ENCODE peak calls at places on chromosomes 2 and 18, in six cellular contexts. C is GM12892, M is SK-N-SH, W is K562, S is HepG2, Y is GM12878. E is an unnamed sample.

GRCh38 chr2:25567406-25567805 is 106.0 kb downstream of the DTNB start:
- DNase-seq in C (no peak), M (peak), W (peak), S (peak), Y (peak), E (no peak)

GRCh38 chr18:54358495-54358793 is 738 bp downstream of the C18orf54 start:
- DNase-seq in C (peak), M (no peak), W (no peak), S (no peak), Y (no peak), E (no peak)

GRCh38 chr2:32772623-32773221 is 144.9 kb downstream of the TTC27 start:
- DNase-seq in C (no peak), M (peak), W (peak), S (peak), Y (no peak), E (peak)

GRCh38 chr18:36050479-36050878 is 16.9 kb downstream of the RPRD1A start:
- DNase-seq in C (no peak), M (no peak), W (no peak), S (no peak), Y (no peak), E (no peak)

GRCh38 chr2:168145598-168145997 is 101.8 kb downstream of the STK39 start:
- DNase-seq in C (no peak), M (no peak), W (no peak), S (no peak), Y (no peak), E (no peak)

GRCh38 chr18:9906407-9906955 is 7.3 kb upstream of the VAPA start:
- DNase-seq in C (no peak), M (no peak), W (no peak), S (no peak), Y (no peak), E (no peak)

GRCh38 chr2:143225931-143226330 is 96.7 kb downstream of the ARHGAP15 start:
- DNase-seq in C (no peak), M (no peak), W (no peak), S (no peak), Y (no peak), E (no peak)

GRCh38 chr2:222673883-222674282 is 2.4 kb downstream of the MOGAT1 start:
- DNase-seq in C (no peak), M (no peak), W (no peak), S (no peak), Y (no peak), E (no peak)

GRCh38 chr2:197258580-197258979 is 52.0 kb downstream of the ANKRD44 start:
- DNase-seq in C (no peak), M (no peak), W (no peak), S (no peak), Y (peak), E (no peak)

GRCh38 chr2:206160807-206161179 is 1.1 kb downstream of the EEF1B2 start:
- DNase-seq in C (no peak), M (no peak), W (peak), S (peak), Y (no peak), E (no peak)

GRCh38 chr18:57921708-57922107 is 118.6 kb upstream of the ATP8B1 start:
- DNase-seq in C (no peak), M (no peak), W (peak), S (peak), Y (no peak), E (no peak)

GRCh38 chr2:178530625-178531142 is 50.4 kb downstream of the PLEKHA3 start:
- DNase-seq in C (peak), M (no peak), W (no peak), S (no peak), Y (peak), E (no peak)

GRCh38 chr2:230525682-230526081 is 109.7 kb downstream of the SP100 start:
- DNase-seq in C (no peak), M (no peak), W (no peak), S (peak), Y (no peak), E (no peak)

GRCh38 chr2:241739651-241740050 is 5.2 kb downstream of the D2HGDH start:
- DNase-seq in C (no peak), M (no peak), W (no peak), S (no peak), Y (no peak), E (no peak)

GRCh38 chr2:168138369-168138768 is 109.0 kb downstream of the STK39 start:
- DNase-seq in C (no peak), M (no peak), W (no peak), S (no peak), Y (no peak), E (no peak)

DNA sequence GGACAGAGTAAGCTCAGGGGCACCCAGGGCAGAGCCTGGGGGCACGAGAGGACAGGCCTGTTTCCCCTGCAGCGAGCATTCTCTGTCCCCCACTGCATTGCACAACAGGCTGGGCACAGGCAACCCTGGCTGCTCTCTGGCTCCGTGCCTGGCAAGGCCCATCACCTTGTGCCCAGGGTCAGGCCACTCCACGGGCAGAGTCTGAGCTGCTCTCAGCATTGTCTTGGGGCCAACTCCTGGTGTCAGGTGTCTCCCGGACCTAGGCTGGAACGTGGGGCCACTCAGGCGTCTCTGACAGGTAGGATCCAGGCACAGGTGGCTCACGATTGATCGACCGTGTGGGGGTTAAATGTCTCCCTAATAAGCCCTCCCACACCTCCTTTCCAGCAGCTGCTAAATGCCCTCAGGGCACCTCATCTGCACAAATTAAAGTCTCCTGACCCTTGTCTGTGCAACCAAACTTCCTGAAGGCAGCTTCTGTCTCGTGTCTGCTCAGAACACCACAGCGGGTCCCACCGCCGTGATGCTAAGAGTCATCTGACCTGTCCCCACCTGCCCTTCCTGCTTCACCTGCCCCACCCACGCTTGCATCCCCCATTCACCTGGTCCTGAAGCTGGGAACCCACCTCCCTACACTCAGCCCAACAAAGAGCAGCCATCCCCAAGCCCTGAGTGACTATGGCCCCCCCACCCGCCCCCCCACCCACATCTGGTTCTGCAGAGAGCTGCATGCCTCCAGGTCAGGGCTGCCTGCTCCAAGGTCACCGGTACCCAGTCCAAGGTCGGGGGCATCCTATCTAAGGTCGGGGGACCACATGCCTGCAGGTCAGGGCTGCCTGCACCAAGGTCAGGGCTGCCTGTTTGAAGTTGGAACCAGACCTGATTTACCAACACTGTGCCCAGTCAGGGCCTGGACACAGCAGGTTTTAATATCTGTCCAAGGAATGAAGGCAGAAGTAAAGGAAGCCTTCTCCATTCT is 66.4 kb upstream of the GPC1 start:
- DNase-seq in C (no peak), M (peak), W (no peak), S (no peak), Y (no peak), E (no peak)
- TF ChIP-seq TAF1 in C (no peak), M (no peak), W (no peak), S (no peak), Y (no peak), E (no peak)

GRCh38 chr2:238942941-238943715 is 95.2 kb downstream of the TWIST2 start:
- DNase-seq in C (no peak), M (no peak), W (no peak), S (no peak), Y (no peak), E (no peak)

GRCh38 chr2:238942080-238942761 is 94.3 kb downstream of the TWIST2 start:
- DNase-seq in C (no peak), M (no peak), W (no peak), S (no peak), Y (no peak), E (no peak)

GRCh38 chr2:238939521-238940403 is 91.9 kb downstream of the TWIST2 start:
- DNase-seq in C (no peak), M (no peak), W (no peak), S (no peak), Y (no peak), E (no peak)

GRCh38 chr2:238940806-238941205 is 92.9 kb downstream of the TWIST2 start:
- DNase-seq in C (no peak), M (no peak), W (no peak), S (no peak), Y (no peak), E (no peak)

GRCh38 chr2:238941262-238941792 is 93.4 kb downstream of the TWIST2 start:
- DNase-seq in C (no peak), M (no peak), W (no peak), S (no peak), Y (no peak), E (no peak)
- TF ChIP-seq TAF1 in C (no peak), M (no peak), W (no peak), S (no peak), Y (no peak), E (no peak)

GRCh38 chr2:28720345-28720744 is 31.3 kb upstream of the PPP1CB start:
- DNase-seq in C (no peak), M (no peak), W (no peak), S (no peak), Y (no peak), E (no peak)
- TF ChIP-seq TAF1 in C (no peak), M (no peak), W (no peak), S (no peak), Y (no peak), E (no peak)

GRCh38 chr2:166539340-166540162 is 45.5 kb upstream of the SCN7A start:
- DNase-seq in C (no peak), M (peak), W (peak), S (peak), Y (peak), E (peak)
- TF ChIP-seq TAF1 in C (no peak), M (no peak), W (no peak), S (no peak), Y (no peak), E (no peak)

DNA sequence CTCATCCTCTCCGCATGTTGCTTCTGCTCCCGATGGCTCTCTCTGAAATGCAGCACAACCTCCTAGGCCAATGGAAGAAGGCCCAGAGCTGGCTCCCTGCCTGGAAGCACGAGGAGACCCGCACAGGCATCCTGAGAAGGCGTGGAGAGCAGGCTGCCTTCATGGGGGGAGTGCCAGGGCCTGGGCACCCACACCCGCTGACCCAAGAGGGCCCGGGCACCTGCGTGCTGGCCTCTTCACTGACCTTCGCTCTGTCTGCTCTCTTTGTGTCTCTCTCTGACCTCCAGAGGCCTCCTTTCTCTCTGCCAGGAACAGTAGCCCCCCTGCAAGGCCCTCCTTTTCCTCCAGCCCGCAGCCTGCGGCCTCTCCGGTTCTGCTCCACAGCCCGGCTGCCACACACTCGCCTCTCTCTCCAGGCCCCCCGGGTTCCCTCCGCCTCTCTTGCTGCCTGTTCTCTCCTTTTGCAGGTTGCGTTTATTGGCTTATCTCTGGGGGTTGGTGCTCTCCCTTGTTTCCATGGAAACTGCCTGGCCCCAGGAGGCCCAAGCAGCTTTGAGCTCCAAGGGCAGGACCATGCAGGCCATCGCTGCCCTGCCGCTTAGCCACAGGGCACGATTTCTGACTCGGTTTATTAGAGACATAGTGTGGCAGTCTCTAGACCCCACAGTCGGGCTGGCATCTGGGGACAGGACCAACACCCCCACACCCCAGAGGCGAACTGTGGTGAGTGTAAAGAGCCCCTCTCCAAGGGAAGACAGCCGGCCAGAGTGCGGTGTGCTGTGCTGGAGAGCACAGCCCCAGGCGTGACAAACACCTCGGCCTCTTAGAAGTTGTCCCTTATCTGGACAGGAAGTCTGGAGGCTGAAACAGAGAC is 1.7 kb downstream of the MZT2B start:
- DNase-seq in C (no peak), M (peak), W (no peak), S (peak), Y (no peak), E (no peak)
- TF ChIP-seq TAF1 in C (no peak), M (no peak), W (no peak), S (peak), Y (no peak), E (no peak)

GRCh38 chr2:234674781-234675201 is 177.9 kb upstream of the ARL4C start:
- DNase-seq in C (no peak), M (no peak), W (no peak), S (peak), Y (no peak), E (no peak)
- TF ChIP-seq TAF1 in C (no peak), M (no peak), W (no peak), S (no peak), Y (no peak), E (no peak)

DNA sequence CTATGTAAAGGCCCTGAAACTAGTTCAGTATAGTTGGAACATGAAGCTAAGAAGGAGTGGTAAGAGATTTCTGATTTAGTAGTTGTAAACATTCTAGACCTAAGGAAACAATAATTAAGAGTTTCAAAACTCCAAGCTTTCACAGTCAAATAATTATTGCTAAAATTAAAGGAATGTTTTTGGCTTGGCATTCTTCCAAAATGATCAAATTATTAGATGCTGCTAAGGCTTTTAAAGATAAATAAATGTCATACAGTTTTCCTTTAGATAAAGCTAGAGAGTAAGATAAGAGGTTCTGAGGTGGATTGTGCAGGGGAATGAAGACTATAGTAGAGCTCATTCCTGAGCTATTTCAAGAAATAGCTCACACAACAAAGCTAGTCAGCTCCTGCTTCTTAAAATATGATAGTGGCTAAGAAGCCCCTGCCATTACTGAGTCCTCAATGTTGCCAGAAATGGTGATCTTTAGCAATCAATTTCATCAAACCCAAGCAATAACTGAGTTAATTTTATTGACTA is 45.3 kb downstream of the ZC3H15 start:
- DNase-seq in C (no peak), M (no peak), W (no peak), S (no peak), Y (no peak), E (no peak)
- TF ChIP-seq TAF1 in C (no peak), M (no peak), W (no peak), S (no peak), Y (no peak), E (no peak)